ENCODE peak calls at places on chromosomes 11 and 22, in eight cellular contexts. T is mammary epithelial cell, E is left ventricle myocardium inferior, L is lung, B is transverse colon, F is aorta, V is esophagus squamous epithelium, I is Panc1. Q is an unnamed sample. For H3K9me3, the result is how much of the 10 kb centered on the place peaks cover.

GRCh38 chr11:121508449-121508848 is 55.7 kb upstream of the SORL1-AS1 start:
- DNase-seq in T (no peak), E (no peak), L (no peak), B (no peak), F (no peak), V (no peak), I (no peak), Q (no peak)

GRCh38 chr22:19105867-19106802 is 16.1 kb downstream of the DGCR2 start:
- DNase-seq in T (peak), E (no peak), L (no peak), B (no peak), F (no peak), V (no peak), I (no peak), Q (no peak)

GRCh38 chr22:20101638-20102037 is 14.3 kb upstream of the RANBP1 start:
- DNase-seq in T (no peak), E (no peak), L (no peak), B (no peak), F (peak), V (no peak), I (no peak), Q (no peak)

GRCh38 chr11:34560511-34560910 is 46.9 kb upstream of the ELF5 start:
- DNase-seq in T (no peak), E (no peak), L (no peak), B (no peak), F (no peak), V (no peak), I (no peak), Q (no peak)

GRCh38 chr11:14894657-14895598 is 2.9 kb upstream of the CYP2R1 start:
- DNase-seq in T (no peak), E (peak), L (peak), B (peak), F (peak), V (no peak), I (no peak), Q (peak)

GRCh38 chr11:21401496-21401895 is 732.1 kb downstream of the NELL1 start:
- DNase-seq in T (no peak), E (no peak), L (no peak), B (no peak), F (no peak), V (no peak), I (no peak), Q (no peak)

GRCh38 chr11:55697817-55698216 is 35.8 kb downstream of the OR4C6 start:
- DNase-seq in T (no peak), E (no peak), L (no peak), B (no peak), F (no peak), V (no peak), I (no peak), Q (no peak)

GRCh38 chr22:19957445-19957844 is 15.8 kb upstream of the TXNRD2 start:
- DNase-seq in T (no peak), E (peak), L (no peak), B (no peak), F (peak), V (no peak), I (no peak), Q (no peak)

GRCh38 chr22:37425800-37426531 is 1.3 kb downstream of the ELFN2 start:
- DNase-seq in T (peak), E (no peak), L (no peak), B (no peak), F (no peak), V (no peak), I (no peak), Q (no peak)

GRCh38 chr11:87437844-87438223 is 400.1 kb downstream of the TMEM135 start:
- DNase-seq in T (peak), E (no peak), L (no peak), B (no peak), F (no peak), V (no peak), I (peak), Q (no peak)

GRCh38 chr11:68663482-68664010 is 20.8 kb upstream of the GAL start:
- DNase-seq in T (no peak), E (no peak), L (no peak), B (no peak), F (no peak), V (no peak), I (no peak), Q (no peak)

GRCh38 chr11:36360833-36361232 is 64.7 kb downstream of the PRR5L start:
- DNase-seq in T (no peak), E (no peak), L (no peak), B (no peak), F (no peak), V (no peak), I (no peak), Q (no peak)

GRCh38 chr11:748007-748359 is 719 bp downstream of the TALDO1 start:
- DNase-seq in T (no peak), E (no peak), L (no peak), B (peak), F (peak), V (no peak), I (no peak), Q (no peak)

GRCh38 chr22:46039531-46039930 is 62.6 kb upstream of the WNT7B start:
- DNase-seq in T (no peak), E (no peak), L (no peak), B (no peak), F (no peak), V (no peak), I (no peak), Q (no peak)

GRCh38 chr22:44352378-44353062 is 39.8 kb upstream of the SHISAL1 start:
- DNase-seq in T (no peak), E (no peak), L (no peak), B (no peak), F (no peak), V (no peak), I (no peak), Q (no peak)

GRCh38 chr22:23526588-23527315 is 53.3 kb downstream of the IGLL1 start:
- DNase-seq in T (no peak), E (no peak), L (no peak), B (no peak), F (no peak), V (no peak), I (no peak), Q (no peak)

GRCh38 chr11:2768471-2769408 is 68.9 kb upstream of the KCNQ1OT1 start:
- DNase-seq in T (peak), E (no peak), L (peak), B (no peak), F (no peak), V (no peak), I (no peak), Q (no peak)

GRCh38 chr11:70483077-70483861 is 84.9 kb downstream of the CTTN start:
- DNase-seq in T (peak), E (peak), L (peak), B (peak), F (no peak), V (no peak), I (peak), Q (no peak)

GRCh38 chr22:46104170-46104880 is 46.0 kb upstream of the PPARA start:
- DNase-seq in T (peak), E (no peak), L (no peak), B (no peak), F (peak), V (no peak), I (no peak), Q (no peak)

GRCh38 chr11:36354221-36355003 is 58.3 kb downstream of the PRR5L start:
- DNase-seq in T (peak), E (no peak), L (no peak), B (no peak), F (no peak), V (no peak), I (no peak), Q (no peak)

GRCh38 chr22:29914991-29915390 is 32.0 kb downstream of the MTMR3 start:
- DNase-seq in T (no peak), E (no peak), L (no peak), B (no peak), F (no peak), V (no peak), I (no peak), Q (peak)
- H3K4me3 ChIP-seq in T (no peak), E (no peak), L (no peak), B (no peak), F (no peak), V (no peak), I (no peak), Q (peak)

GRCh38 chr11:116819049-116819448 is 4.1 kb downstream of the APOA4 start:
- DNase-seq in T (no peak), E (no peak), L (no peak), B (no peak), F (no peak), V (no peak), I (no peak), Q (no peak)
- H3K9me3 ChIP-seq in T (under half), E (under half), L (under half), B (under half), F (under half), V (under half), I (under half), Q (under half)

GRCh38 chr22:16824718-16825687 is at the start of gene XKR3:
- DNase-seq in T (no peak), E (no peak), L (no peak), B (no peak), F (no peak), V (no peak), I (no peak), Q (no peak)
- H3K4me3 ChIP-seq in T (no peak), E (peak), L (no peak), B (no peak), F (peak), V (peak), I (peak), Q (peak)

DNA sequence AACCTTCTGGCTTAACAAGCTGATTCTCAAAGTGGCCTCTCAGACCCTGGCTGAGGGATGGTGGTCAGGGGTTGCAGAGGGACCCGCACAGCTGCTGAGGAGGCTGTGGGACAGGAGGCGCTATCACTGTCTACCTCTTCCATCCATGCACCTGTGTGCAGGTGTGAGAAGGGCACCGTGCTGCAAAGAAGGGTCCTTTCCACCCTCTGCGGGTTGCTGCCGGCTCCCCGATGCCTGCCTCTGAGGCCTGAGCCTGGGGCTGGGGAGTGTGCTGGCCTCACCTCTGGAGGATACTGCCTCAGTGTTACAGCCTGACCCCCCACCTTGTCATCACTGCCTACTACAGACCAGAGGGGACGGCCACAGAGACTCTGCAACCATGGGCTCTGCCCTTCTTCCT is 66.1 kb upstream of the B3GAT1 start:
- DNase-seq in T (no peak), E (no peak), L (no peak), B (no peak), F (no peak), V (no peak), I (no peak), Q (no peak)
- H3K9me3 ChIP-seq in T (under half), E (under half), L (under half), B (under half), F (under half), V (under half), I (under half), Q (under half)

GRCh38 chr11:62708423-62709261 is 1.2 kb downstream of the GNG3 start:
- DNase-seq in T (peak), E (no peak), L (no peak), B (peak), F (no peak), V (no peak), I (no peak), Q (no peak)

GRCh38 chr11:62712413-62712812 is 4.9 kb downstream of the GNG3 start:
- DNase-seq in T (no peak), E (no peak), L (no peak), B (no peak), F (no peak), V (no peak), I (no peak), Q (no peak)

GRCh38 chr11:62709262-62710000 is 2.0 kb downstream of the GNG3 start:
- DNase-seq in T (peak), E (peak), L (peak), B (peak), F (peak), V (peak), I (no peak), Q (peak)

GRCh38 chr11:62707277-62707771 is at the start of the genes BSCL2 and GNG3:
- DNase-seq in T (no peak), E (no peak), L (no peak), B (no peak), F (no peak), V (no peak), I (no peak), Q (no peak)

GRCh38 chr11:62710001-62710345 is 2.5 kb downstream of the GNG3 start:
- DNase-seq in T (no peak), E (no peak), L (no peak), B (no peak), F (no peak), V (no peak), I (no peak), Q (no peak)
- H3K4me3 ChIP-seq in T (peak), E (peak), L (peak), B (peak), F (peak), V (peak), I (peak), Q (peak)

DNA sequence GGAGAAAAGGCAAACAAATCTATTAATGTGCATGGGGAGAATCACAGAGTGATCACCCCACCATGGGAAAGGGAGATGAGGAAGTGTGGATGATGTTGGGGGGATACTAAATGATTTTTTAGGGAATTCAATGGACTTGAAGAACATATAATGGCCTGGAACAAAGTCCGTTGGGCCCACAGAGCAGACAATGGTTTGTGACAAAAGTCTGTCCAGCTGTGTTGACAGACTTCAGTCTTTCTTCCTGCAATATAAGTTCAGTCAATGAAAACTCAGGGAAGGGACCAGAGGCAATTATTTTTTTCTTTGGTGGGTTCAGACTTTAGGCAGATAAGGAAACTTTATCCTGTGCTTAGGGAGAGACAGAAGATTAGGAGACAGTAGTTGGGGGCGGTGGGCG is 18.0 kb upstream of the HORMAD2 start:
- DNase-seq in T (no peak), E (no peak), L (no peak), B (peak), F (no peak), V (no peak), I (no peak), Q (no peak)
- H3K9me3 ChIP-seq in T (under half), E (under half), L (under half), B (under half), F (under half), V (under half), I (under half), Q (under half)

Q was measured in SK-N-MC.